ENCODE peak calls at places on chromosomes 5 and 9, in seven cellular contexts. B, L, U, N, O, S and I are unnamed samples.
A peak's percentile ranks its signal among the peaks of the same experiment; 100 is the strongest.

GRCh38 chr5:1473746-1474145 is 28.5 kb upstream of the SLC6A3 start:
- DNase-seq in O (no peak), L (no peak), U (no peak), N (peak; percentile 4), B (no peak), S (no peak), I (no peak)

GRCh38 chr5:124647393-124647792 is 99.0 kb downstream of the ZNF608 start:
- DNase-seq in N (no peak), B (no peak), U (no peak), S (no peak), O (no peak), L (no peak), I (no peak)

GRCh38 chr5:166014256-166014655 is 2277.2 kb upstream of the WWC1 start:
- DNase-seq in S (no peak), O (no peak), U (no peak), B (no peak), N (no peak), L (no peak), I (no peak)

GRCh38 chr5:132176543-132176945 is 51.1 kb downstream of the P4HA2 start:
- DNase-seq in L (no peak), S (no peak), U (no peak), B (no peak), N (no peak), O (no peak), I (no peak)

GRCh38 chr5:132674671-132675506 is 1.1 kb downstream of the IL4 start:
- DNase-seq in U (no peak), B (peak; percentile 26), S (peak; percentile 24), L (no peak), O (peak; percentile 93), N (no peak), I (peak; percentile 66)

GRCh38 chr9:13322828-13323550 is 43.5 kb upstream of the MPDZ start:
- DNase-seq in O (no peak), B (no peak), S (no peak), U (no peak), L (peak; percentile 44), N (no peak), I (no peak)

GRCh38 chr9:75909776-75910175 is 19.3 kb downstream of the PCSK5 start:
- DNase-seq in L (no peak), O (no peak), B (peak; percentile 21), S (no peak), U (no peak), N (no peak), I (no peak)

GRCh38 chr5:71907589-71908145 is 188.6 kb downstream of the CARTPT start:
- DNase-seq in L (no peak), B (no peak), S (no peak), O (no peak), U (no peak), N (no peak), I (no peak)

GRCh38 chr5:148573374-148573773 is 81.0 kb downstream of the HTR4 start:
- DNase-seq in N (no peak), U (no peak), S (no peak), O (no peak), L (no peak), B (no peak), I (no peak)

GRCh38 chr5:129541648-129542251 is 81.7 kb downstream of the ADAMTS19 start:
- DNase-seq in B (peak; percentile 48), L (no peak), N (no peak), O (no peak), S (peak; percentile 13), U (peak; percentile 6), I (peak; percentile 9)

GRCh38 chr5:27020965-27021364 is 17.4 kb downstream of the CDH9 start:
- DNase-seq in O (no peak), N (no peak), U (no peak), S (peak; percentile 2), B (no peak), L (no peak), I (peak; percentile 17)

GRCh38 chr5:11527994-11528393 is 376.3 kb downstream of the CTNND2 start:
- DNase-seq in S (no peak), L (no peak), N (no peak), U (no peak), B (no peak), O (no peak), I (no peak)

GRCh38 chr9:114371343-114371985 is 16.3 kb downstream of the AKNA start:
- DNase-seq in O (no peak), S (no peak), B (no peak), U (no peak), N (no peak), L (no peak), I (no peak)
- TF ChIP-seq JUND in O (no peak), S (no peak), B (no peak), U (no peak), N (no peak), L (no peak), I (no peak)

DNA sequence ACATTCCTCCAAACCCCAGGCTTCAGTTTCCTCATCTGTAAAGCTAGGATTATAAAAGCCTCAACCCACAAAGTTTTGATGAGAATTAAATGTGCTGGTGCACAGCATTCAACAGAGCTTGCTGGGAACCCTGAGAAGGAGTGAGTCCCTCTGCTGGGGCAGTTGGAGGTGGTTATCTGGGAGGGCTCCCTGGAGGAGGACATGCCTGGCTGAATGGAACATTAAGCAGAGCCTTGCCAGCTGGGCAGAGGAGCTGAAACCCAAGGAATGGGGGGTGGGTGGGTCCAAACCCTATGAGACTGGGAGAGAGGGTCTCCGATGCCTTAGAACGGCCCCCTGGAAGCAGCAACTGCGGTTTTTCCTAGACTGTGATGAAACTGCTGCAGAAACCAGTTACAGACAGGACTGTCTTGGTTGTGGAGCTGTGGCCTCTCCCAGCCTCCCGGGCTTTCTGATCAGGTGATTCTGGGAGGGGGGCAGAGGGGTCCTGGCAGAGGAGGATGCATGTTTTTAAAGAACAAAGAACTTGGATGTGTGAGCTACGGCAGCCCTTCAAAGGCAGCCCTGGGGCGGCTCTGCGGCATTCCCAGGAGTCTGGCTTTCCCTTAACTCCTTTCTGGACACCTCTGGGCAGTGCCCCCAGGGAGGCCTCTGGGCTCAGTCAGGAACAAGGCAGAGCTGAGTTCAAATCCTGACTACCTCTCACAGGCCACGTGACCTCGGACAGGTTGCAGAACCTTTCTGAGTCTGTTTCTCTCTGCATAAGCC is 20.8 kb downstream of the FIBCD1 start:
- DNase-seq in B (no peak), L (no peak), O (no peak), U (peak; percentile 66), S (no peak), N (no peak), I (no peak)
- TF ChIP-seq JUND in B (no peak), L (no peak), O (no peak), U (no peak), S (no peak), N (no peak), I (no peak)

GRCh38 chr5:96881511-96882115 is 5.3 kb downstream of the ERAP2 start:
- DNase-seq in B (no peak), N (no peak), U (no peak), S (no peak), L (no peak), O (no peak), I (no peak)
- TF ChIP-seq JUND in B (no peak), N (no peak), U (peak; percentile 94), S (no peak), L (no peak), O (no peak), I (no peak)

GRCh38 chr9:114612272-114612923 is 1.3 kb downstream of the TMEM268 start:
- DNase-seq in B (no peak), O (no peak), U (no peak), S (no peak), L (peak; percentile 52), N (peak; percentile 37), I (no peak)
- TF ChIP-seq JUND in B (no peak), O (no peak), U (no peak), S (no peak), L (no peak), N (no peak), I (no peak)